ENCODE peak calls at places on chromosomes 13 and 19, in ten cellular contexts. O is Peyer's patch, J is tibial nerve, E is upper lobe of left lung, U is mesendoderm, M is thoracic aorta, G is A673, K is left lung, I is neuronal stem cell, S is lung. W is an unnamed sample.

GRCh38 chr13:99380921-99381645 is 73.9 kb upstream of the GPR183 start:
- DNase-seq in J (no peak), S (no peak), E (no peak), G (no peak), K (no peak), M (no peak), U (no peak), O (peak), I (no peak), W (no peak)

GRCh38 chr19:5345895-5346386 is 5.3 kb upstream of the PTPRS start:
- DNase-seq in M (no peak), G (peak), I (no peak), K (no peak), U (peak), O (no peak), J (no peak), S (no peak), E (no peak), W (no peak)

GRCh38 chr19:42290523-42291436 is 11.2 kb upstream of the PRR19 start:
- DNase-seq in U (no peak), M (no peak), I (no peak), G (peak), O (peak), K (peak), J (no peak), S (no peak), E (peak), W (no peak)

GRCh38 chr13:110641055-110642015 is 26.0 kb downstream of the NAXD start:
- DNase-seq in J (peak), S (no peak), K (peak), M (no peak), U (no peak), I (no peak), E (no peak), O (no peak), G (no peak), W (no peak)

GRCh38 chr13:78131811-78132210 is 213.2 kb upstream of the EDNRB start:
- DNase-seq in E (no peak), S (no peak), M (no peak), J (no peak), G (no peak), I (no peak), O (no peak), K (no peak), U (no peak), W (no peak)

GRCh38 chr19:12034196-12034595 is 1.3 kb downstream of the ZNF433 start:
- DNase-seq in J (no peak), E (no peak), O (no peak), M (no peak), S (no peak), G (no peak), K (no peak), I (no peak), U (no peak), W (no peak)

GRCh38 chr19:28400953-28401671 is 811.8 kb downstream of the UQCRFS1 start:
- DNase-seq in J (no peak), M (no peak), U (peak), E (no peak), I (no peak), K (no peak), S (no peak), G (no peak), O (no peak), W (no peak)

GRCh38 chr13:99199541-99200432 is 867 bp upstream of the UBAC2 start:
- DNase-seq in K (no peak), S (no peak), I (no peak), O (no peak), M (no peak), E (no peak), U (no peak), G (no peak), J (no peak), W (no peak)

GRCh38 chr19:46201413-46202310 is 27.9 kb upstream of the IGFL1 start:
- DNase-seq in S (no peak), E (no peak), I (no peak), J (no peak), G (no peak), K (no peak), M (no peak), U (no peak), O (no peak), W (no peak)

GRCh38 chr19:6769006-6769637 is 1.9 kb upstream of the SH2D3A start:
- DNase-seq in U (peak), I (no peak), G (no peak), E (no peak), K (peak), O (no peak), S (no peak), M (no peak), J (no peak), W (no peak)

GRCh38 chr19:12778020-12778904 is 2.9 kb upstream of the HOOK2 start:
- DNase-seq in M (no peak), I (no peak), E (peak), K (peak), G (peak), U (peak), S (peak), O (peak), J (peak), W (no peak)

GRCh38 chr19:31111741-31112140 is 237.5 kb downstream of the TSHZ3 start:
- DNase-seq in U (no peak), G (no peak), O (no peak), I (no peak), M (no peak), S (no peak), J (no peak), K (no peak), E (no peak), W (no peak)

GRCh38 chr19:55461974-55462628 is 659 bp upstream of the ISOC2 start:
- DNase-seq in G (peak), O (no peak), U (no peak), E (no peak), I (no peak), M (no peak), K (peak), J (no peak), S (no peak), W (no peak)

GRCh38 chr19:45442927-45443461 is 19.3 kb upstream of the ERCC1 start:
- DNase-seq in K (peak), S (peak), M (no peak), U (peak), I (no peak), O (peak), E (no peak), G (peak), J (peak), W (no peak)

GRCh38 chr13:27631156-27631555 is 9.5 kb downstream of the POLR1D start:
- DNase-seq in U (no peak), S (no peak), E (no peak), G (no peak), K (no peak), O (no peak), M (no peak), J (no peak), I (no peak), W (no peak)

GRCh38 chr19:12574036-12574435 is 22.8 kb upstream of the ZNF564 start:
- DNase-seq in I (no peak), M (no peak), E (no peak), U (no peak), S (no peak), J (no peak), G (no peak), K (no peak), O (peak), W (peak)

GRCh38 chr13:49336655-49337054 is 88.9 kb downstream of the CDADC1 start:
- DNase-seq in O (no peak), K (no peak), E (no peak), S (no peak), M (no peak), G (no peak), J (no peak), I (no peak), U (no peak), W (no peak)

GRCh38 chr13:29593605-29594297 is 1.7 kb downstream of the SLC7A1 start:
- DNase-seq in I (no peak), G (no peak), J (no peak), U (no peak), S (no peak), M (no peak), E (no peak), K (no peak), O (no peak), W (no peak)
- H3K27ac ChIP-seq in I (no peak), G (peak), J (peak), U (no peak), S (no peak), M (peak), E (no peak), K (no peak), O (no peak), W (peak)

GRCh38 chr19:17215125-17215971 is at the start of gene USE1:
- DNase-seq in I (peak), O (peak), E (peak), M (peak), G (peak), S (peak), J (peak), U (peak), K (peak), W (peak)

GRCh38 chr19:17213334-17213733 is 1.8 kb upstream of the USE1 start:
- DNase-seq in E (no peak), I (no peak), O (no peak), J (no peak), S (no peak), M (no peak), U (no peak), G (no peak), K (no peak), W (no peak)

GRCh38 chr19:17219286-17219685 is 4.1 kb downstream of the USE1 start:
- DNase-seq in U (no peak), E (no peak), I (no peak), S (no peak), K (no peak), O (no peak), G (no peak), M (no peak), J (no peak), W (no peak)

GRCh38 chr19:17214531-17215124 is 529 bp upstream of the USE1 start:
- DNase-seq in O (no peak), U (no peak), K (no peak), G (no peak), I (no peak), E (no peak), J (no peak), S (no peak), M (no peak), W (no peak)

GRCh38 chr19:17216058-17216670 is 1.0 kb downstream of the USE1 start:
- DNase-seq in O (no peak), K (peak), G (no peak), S (no peak), U (no peak), E (no peak), M (no peak), I (no peak), J (no peak), W (no peak)
- H3K4me3 ChIP-seq in O (peak), K (peak), G (peak), S (no peak), U (no peak), E (peak), M (peak), I (peak), J (peak), W (peak)

GRCh38 chr19:10518444-10519361 is 1.5 kb upstream of the S1PR5 start:
- DNase-seq in U (no peak), M (no peak), O (no peak), E (peak), S (no peak), G (no peak), I (no peak), J (no peak), K (no peak), W (no peak)
- H3K27ac ChIP-seq in U (no peak), M (no peak), O (no peak), E (no peak), S (no peak), G (no peak), I (no peak), J (no peak), K (no peak), W (no peak)

DNA sequence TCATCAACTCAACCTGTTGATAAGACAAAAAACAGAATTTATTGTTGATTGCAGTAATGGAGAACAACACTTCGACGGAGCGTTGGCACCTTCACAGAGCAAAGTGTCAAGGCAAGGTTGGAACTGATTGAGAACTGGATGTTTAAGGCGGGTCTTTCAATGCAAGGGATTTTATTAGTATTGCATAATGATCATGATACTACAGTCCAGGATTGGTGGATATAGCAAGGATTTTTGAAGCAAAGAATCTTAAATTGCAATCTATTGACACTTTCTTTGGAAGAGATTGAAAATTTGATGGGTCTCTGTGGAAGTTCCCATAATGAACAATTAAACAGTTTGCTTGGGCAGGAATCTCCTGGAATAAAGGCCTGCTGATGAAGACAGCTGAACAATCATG is 632 bp upstream of the ZNF235 start:
- DNase-seq in E (no peak), O (no peak), G (no peak), U (no peak), I (no peak), K (no peak), M (no peak), J (no peak), S (no peak), W (no peak)
- H3K4me3 ChIP-seq in E (peak), O (no peak), G (no peak), U (no peak), I (no peak), K (no peak), M (peak), J (peak), S (no peak), W (peak)

GRCh38 chr13:97266734-97267417 is 44.7 kb downstream of the MBNL2 start:
- DNase-seq in M (no peak), S (no peak), E (no peak), O (no peak), G (peak), U (peak), K (no peak), I (peak), J (no peak), W (no peak)
- H3K27ac ChIP-seq in M (peak), S (peak), E (no peak), O (no peak), G (no peak), U (peak), K (peak), I (no peak), J (no peak), W (no peak)

DNA sequence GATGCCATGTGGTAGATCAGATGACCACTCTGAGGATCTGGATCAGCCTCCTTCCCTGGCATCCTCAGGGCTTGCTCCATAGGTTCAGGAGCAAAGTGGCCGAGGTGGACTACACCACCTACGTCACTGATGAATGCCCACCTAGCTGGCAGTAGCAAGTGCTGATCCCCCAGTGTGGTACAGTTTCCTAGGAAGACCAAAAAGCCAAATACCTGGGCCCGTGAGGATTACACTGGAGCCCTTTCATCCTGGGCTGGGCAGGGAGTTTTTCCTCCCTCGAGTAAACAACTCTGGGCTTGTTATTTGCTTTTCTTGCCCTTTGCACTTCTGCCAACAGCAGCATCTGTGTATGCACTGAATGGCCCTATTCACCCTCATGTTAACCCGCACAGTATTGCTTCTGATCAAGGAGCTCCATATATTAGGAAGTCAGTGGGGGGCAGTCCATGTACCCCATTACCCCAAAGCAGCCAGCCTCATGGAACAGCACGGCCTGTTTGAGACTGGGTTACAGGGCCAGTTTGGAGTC is 3.3 kb upstream of the MYADM start:
- DNase-seq in U (no peak), M (no peak), I (no peak), J (no peak), S (no peak), G (no peak), K (no peak), O (no peak), E (no peak), W (no peak)
- H3K4me3 ChIP-seq in U (no peak), M (no peak), I (no peak), J (no peak), S (no peak), G (no peak), K (no peak), O (no peak), E (no peak), W (no peak)

GRCh38 chr13:81058211-81058915 is 717.4 kb upstream of the SPRY2 start:
- DNase-seq in S (no peak), O (no peak), E (no peak), I (no peak), U (no peak), G (no peak), M (no peak), J (no peak), K (no peak), W (no peak)
- H3K27ac ChIP-seq in S (no peak), O (no peak), E (no peak), I (no peak), U (no peak), G (no peak), M (no peak), J (no peak), K (no peak), W (no peak)